ENCODE peak calls at places on chromosomes 13 and 19, in nine cellular contexts. One of them, this sample, is unnamed.

GRCh38 chr13:98525452-98525851 is 51.5 kb downstream of the STK24 start:
- DNase-seq in GM23338: no peak
- DNase-seq in Peyer's patch: no peak
- DNase-seq in Calu3: no peak
- DNase-seq in stomach: no peak
- DNase-seq in omental fat pad: no peak
- DNase-seq in neural crest cell: no peak
- DNase-seq in pancreas: no peak
- DNase-seq in astrocyte of the spinal cord: no peak
- DNase-seq in this sample: no peak

GRCh38 chr19:42560731-42561130 is 32.5 kb upstream of the CEACAM1 start:
- DNase-seq in GM23338: no peak
- DNase-seq in Peyer's patch: no peak
- DNase-seq in Calu3: no peak
- DNase-seq in stomach: no peak
- DNase-seq in omental fat pad: no peak
- DNase-seq in neural crest cell: no peak
- DNase-seq in pancreas: no peak
- DNase-seq in astrocyte of the spinal cord: no peak
- DNase-seq in this sample: no peak

GRCh38 chr19:40217921-40218890 is at the start of gene TTC9B:
- DNase-seq in GM23338: peak; percentile 90
- DNase-seq in Peyer's patch: no peak
- DNase-seq in Calu3: no peak
- DNase-seq in stomach: no peak
- DNase-seq in omental fat pad: no peak
- DNase-seq in neural crest cell: peak; percentile 46
- DNase-seq in pancreas: no peak
- DNase-seq in astrocyte of the spinal cord: no peak
- DNase-seq in this sample: peak; percentile 61

GRCh38 chr19:39032164-39032918 is at the start of gene FBXO27:
- DNase-seq in GM23338: peak; percentile 96
- DNase-seq in Peyer's patch: no peak
- DNase-seq in Calu3: peak; percentile 56
- DNase-seq in stomach: no peak
- DNase-seq in omental fat pad: no peak
- DNase-seq in neural crest cell: peak; percentile 5
- DNase-seq in pancreas: no peak
- DNase-seq in astrocyte of the spinal cord: no peak
- DNase-seq in this sample: no peak

GRCh38 chr13:92317066-92317465 is 909.5 kb upstream of the GPC6 start:
- DNase-seq in GM23338: no peak
- DNase-seq in Peyer's patch: no peak
- DNase-seq in Calu3: no peak
- DNase-seq in stomach: no peak
- DNase-seq in omental fat pad: no peak
- DNase-seq in neural crest cell: no peak
- DNase-seq in pancreas: no peak
- DNase-seq in astrocyte of the spinal cord: peak; percentile 52
- DNase-seq in this sample: no peak

GRCh38 chr13:56700324-56700723 is 440.4 kb upstream of the PRR20A start:
- DNase-seq in GM23338: no peak
- DNase-seq in Peyer's patch: no peak
- DNase-seq in Calu3: no peak
- DNase-seq in stomach: no peak
- DNase-seq in omental fat pad: no peak
- DNase-seq in neural crest cell: no peak
- DNase-seq in pancreas: no peak
- DNase-seq in astrocyte of the spinal cord: no peak
- DNase-seq in this sample: no peak

GRCh38 chr19:3586124-3586626 is 897 bp downstream of the GIPC3 start:
- DNase-seq in GM23338: peak; percentile 87
- DNase-seq in Peyer's patch: no peak
- DNase-seq in Calu3: no peak
- DNase-seq in stomach: no peak
- DNase-seq in omental fat pad: no peak
- DNase-seq in neural crest cell: peak; percentile 44
- DNase-seq in pancreas: no peak
- DNase-seq in astrocyte of the spinal cord: no peak
- DNase-seq in this sample: no peak

GRCh38 chr13:30333601-30334000 is 26.2 kb upstream of the KATNAL1 start:
- DNase-seq in GM23338: no peak
- DNase-seq in Peyer's patch: no peak
- DNase-seq in Calu3: no peak
- DNase-seq in stomach: no peak
- DNase-seq in omental fat pad: no peak
- DNase-seq in neural crest cell: no peak
- DNase-seq in pancreas: no peak
- DNase-seq in astrocyte of the spinal cord: no peak
- DNase-seq in this sample: no peak

GRCh38 chr19:40702337-40703012 is 12.0 kb upstream of the NUMBL start:
- DNase-seq in GM23338: peak; percentile 82
- DNase-seq in Peyer's patch: no peak
- DNase-seq in Calu3: no peak
- DNase-seq in stomach: peak; percentile 74
- DNase-seq in omental fat pad: no peak
- DNase-seq in neural crest cell: no peak
- DNase-seq in pancreas: no peak
- DNase-seq in astrocyte of the spinal cord: peak; percentile 15
- DNase-seq in this sample: no peak

GRCh38 chr13:113927661-113928581 is 46.0 kb downstream of the C13orf46 start:
- DNase-seq in GM23338: no peak
- DNase-seq in Peyer's patch: peak; percentile 40
- DNase-seq in Calu3: no peak
- DNase-seq in stomach: peak; percentile 32
- DNase-seq in omental fat pad: peak; percentile 21
- DNase-seq in neural crest cell: no peak
- DNase-seq in pancreas: no peak
- DNase-seq in astrocyte of the spinal cord: peak; percentile 89
- DNase-seq in this sample: peak; percentile 9

GRCh38 chr13:49926019-49926418 is 10.1 kb downstream of the SPRYD7 start:
- DNase-seq in GM23338: no peak
- DNase-seq in Peyer's patch: no peak
- DNase-seq in Calu3: no peak
- DNase-seq in stomach: no peak
- DNase-seq in omental fat pad: no peak
- DNase-seq in neural crest cell: no peak
- DNase-seq in pancreas: no peak
- DNase-seq in astrocyte of the spinal cord: no peak
- DNase-seq in this sample: no peak

GRCh38 chr13:98390086-98390697 is 186.7 kb downstream of the STK24 start:
- DNase-seq in GM23338: no peak
- DNase-seq in Peyer's patch: no peak
- DNase-seq in Calu3: no peak
- DNase-seq in stomach: no peak
- DNase-seq in omental fat pad: no peak
- DNase-seq in neural crest cell: no peak
- DNase-seq in pancreas: no peak
- DNase-seq in astrocyte of the spinal cord: peak; percentile 7
- DNase-seq in this sample: no peak

GRCh38 chr13:90896022-90896421 is 451.5 kb upstream of the MIR17HG start:
- DNase-seq in GM23338: no peak
- DNase-seq in Peyer's patch: no peak
- DNase-seq in Calu3: no peak
- DNase-seq in stomach: no peak
- DNase-seq in omental fat pad: no peak
- DNase-seq in neural crest cell: no peak
- DNase-seq in pancreas: no peak
- DNase-seq in astrocyte of the spinal cord: no peak
- DNase-seq in this sample: no peak

GRCh38 chr13:60009300-60010248 is 154.2 kb downstream of the DIAPH3 start:
- DNase-seq in GM23338: no peak
- DNase-seq in Peyer's patch: peak; percentile 90
- DNase-seq in Calu3: peak; percentile 7
- DNase-seq in stomach: peak; percentile 82
- DNase-seq in omental fat pad: no peak
- DNase-seq in neural crest cell: no peak
- DNase-seq in pancreas: peak; percentile 43
- DNase-seq in astrocyte of the spinal cord: no peak
- DNase-seq in this sample: peak; percentile 17

GRCh38 chr13:44583126-44583525 is 7.0 kb upstream of the TSC22D1 start:
- DNase-seq in GM23338: no peak
- DNase-seq in Peyer's patch: no peak
- DNase-seq in Calu3: no peak
- DNase-seq in stomach: no peak
- DNase-seq in omental fat pad: no peak
- DNase-seq in neural crest cell: no peak
- DNase-seq in pancreas: no peak
- DNase-seq in astrocyte of the spinal cord: no peak
- DNase-seq in this sample: no peak

GRCh38 chr13:100673376-100673830 is 1.2 kb downstream of the TMTC4 start:
- DNase-seq in GM23338: peak; percentile 52
- DNase-seq in Peyer's patch: no peak
- DNase-seq in Calu3: no peak
- DNase-seq in stomach: no peak
- DNase-seq in omental fat pad: no peak
- DNase-seq in neural crest cell: peak; percentile 11
- DNase-seq in pancreas: no peak
- DNase-seq in astrocyte of the spinal cord: no peak
- DNase-seq in this sample: no peak

GRCh38 chr13:111337206-111337605 is 16.8 kb downstream of the TEX29 start:
- DNase-seq in GM23338: no peak
- DNase-seq in Peyer's patch: no peak
- DNase-seq in Calu3: no peak
- DNase-seq in stomach: no peak
- DNase-seq in omental fat pad: no peak
- DNase-seq in neural crest cell: no peak
- DNase-seq in pancreas: no peak
- DNase-seq in astrocyte of the spinal cord: peak; percentile 70
- DNase-seq in this sample: no peak

GRCh38 chr13:40190656-40191100 is 475.8 kb downstream of the FOXO1 start:
- DNase-seq in GM23338: no peak
- DNase-seq in Peyer's patch: no peak
- DNase-seq in Calu3: peak; percentile 10
- DNase-seq in stomach: peak; percentile 50
- DNase-seq in omental fat pad: no peak
- DNase-seq in neural crest cell: peak; percentile 36
- DNase-seq in pancreas: no peak
- DNase-seq in astrocyte of the spinal cord: peak; percentile 80
- DNase-seq in this sample: no peak

DNA sequence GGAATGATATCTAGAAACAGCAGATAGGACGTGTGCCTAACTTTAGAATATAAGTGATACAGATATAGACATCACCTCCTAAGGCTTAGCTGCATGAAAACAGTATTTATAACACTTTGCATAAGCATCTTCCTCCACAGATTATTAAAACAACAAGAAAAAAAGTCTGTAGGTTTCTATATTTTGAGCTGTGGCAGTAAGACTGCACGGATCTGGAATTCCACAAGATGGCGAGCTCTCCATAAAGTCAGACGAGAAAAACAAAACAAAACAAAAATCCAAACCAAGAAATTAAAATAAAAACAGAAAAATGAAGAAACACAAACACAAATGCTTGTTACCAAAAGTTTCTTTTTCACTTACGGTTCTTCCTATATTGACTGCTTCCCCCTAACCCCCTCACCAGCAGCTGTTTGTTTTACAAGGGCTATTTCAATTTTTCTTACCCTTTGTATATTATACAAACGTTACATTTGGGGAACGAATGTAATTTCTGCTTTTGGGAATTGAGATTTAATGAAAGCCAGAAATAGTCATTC is 285.8 kb downstream of the MYO16 start:
- DNase-seq in GM23338: peak; percentile 39
- DNase-seq in Peyer's patch: no peak
- DNase-seq in Calu3: no peak
- DNase-seq in stomach: no peak
- DNase-seq in omental fat pad: no peak
- DNase-seq in neural crest cell: no peak
- DNase-seq in pancreas: no peak
- DNase-seq in astrocyte of the spinal cord: peak; percentile 65
- DNase-seq in this sample: no peak
- TF ChIP-seq CTCF in GM23338: peak; percentile 69
- TF ChIP-seq CTCF in Peyer's patch: peak; percentile 32
- TF ChIP-seq CTCF in Calu3: no peak
- TF ChIP-seq CTCF in stomach: peak; percentile 21
- TF ChIP-seq CTCF in omental fat pad: no peak
- TF ChIP-seq CTCF in neural crest cell: peak; percentile 75
- TF ChIP-seq CTCF in pancreas: no peak
- TF ChIP-seq CTCF in astrocyte of the spinal cord: peak; percentile 73
- TF ChIP-seq CTCF in this sample: no peak

GRCh38 chr19:7933411-7933810 is 7.5 kb upstream of the CTXN1 start:
- DNase-seq in GM23338: peak; percentile 41
- DNase-seq in Peyer's patch: no peak
- DNase-seq in Calu3: no peak
- DNase-seq in stomach: no peak
- DNase-seq in omental fat pad: no peak
- DNase-seq in neural crest cell: no peak
- DNase-seq in pancreas: no peak
- DNase-seq in astrocyte of the spinal cord: no peak
- DNase-seq in this sample: no peak
- TF ChIP-seq CTCF in GM23338: peak; percentile 56
- TF ChIP-seq CTCF in Peyer's patch: no peak
- TF ChIP-seq CTCF in Calu3: no peak
- TF ChIP-seq CTCF in stomach: no peak
- TF ChIP-seq CTCF in omental fat pad: no peak
- TF ChIP-seq CTCF in neural crest cell: peak; percentile 45
- TF ChIP-seq CTCF in pancreas: no peak
- TF ChIP-seq CTCF in astrocyte of the spinal cord: peak; percentile 38
- TF ChIP-seq CTCF in this sample: no peak

DNA sequence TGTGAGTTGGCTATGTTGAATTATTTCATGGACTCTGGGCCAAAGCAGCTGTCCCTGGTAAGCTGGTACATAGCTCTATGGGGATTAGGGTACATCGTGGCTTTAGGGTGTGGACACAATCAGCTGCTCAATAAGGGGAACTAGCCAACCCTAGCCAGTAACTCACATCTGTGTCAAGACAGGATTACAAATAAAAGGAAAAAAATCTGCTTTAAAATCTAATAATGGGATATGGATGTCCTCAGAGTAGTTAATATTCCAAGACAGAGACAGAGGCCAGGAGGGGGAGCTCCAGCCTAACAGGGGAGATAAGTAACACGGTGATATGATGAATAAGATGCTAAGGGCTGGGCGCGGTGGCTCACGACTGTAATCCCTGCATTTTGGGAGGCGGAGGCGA is 21.1 kb upstream of the ZNF766 start:
- DNase-seq in GM23338: peak; percentile 83
- DNase-seq in Peyer's patch: no peak
- DNase-seq in Calu3: no peak
- DNase-seq in stomach: peak; percentile 61
- DNase-seq in omental fat pad: peak; percentile 35
- DNase-seq in neural crest cell: peak; percentile 20
- DNase-seq in pancreas: no peak
- DNase-seq in astrocyte of the spinal cord: no peak
- DNase-seq in this sample: peak; percentile 34
- TF ChIP-seq CTCF in GM23338: peak; percentile 70
- TF ChIP-seq CTCF in Peyer's patch: peak; percentile 51
- TF ChIP-seq CTCF in Calu3: no peak
- TF ChIP-seq CTCF in stomach: peak; percentile 61
- TF ChIP-seq CTCF in omental fat pad: no peak
- TF ChIP-seq CTCF in neural crest cell: peak; percentile 69
- TF ChIP-seq CTCF in pancreas: peak; percentile 28
- TF ChIP-seq CTCF in astrocyte of the spinal cord: peak; percentile 27
- TF ChIP-seq CTCF in this sample: peak; percentile 46

DNA sequence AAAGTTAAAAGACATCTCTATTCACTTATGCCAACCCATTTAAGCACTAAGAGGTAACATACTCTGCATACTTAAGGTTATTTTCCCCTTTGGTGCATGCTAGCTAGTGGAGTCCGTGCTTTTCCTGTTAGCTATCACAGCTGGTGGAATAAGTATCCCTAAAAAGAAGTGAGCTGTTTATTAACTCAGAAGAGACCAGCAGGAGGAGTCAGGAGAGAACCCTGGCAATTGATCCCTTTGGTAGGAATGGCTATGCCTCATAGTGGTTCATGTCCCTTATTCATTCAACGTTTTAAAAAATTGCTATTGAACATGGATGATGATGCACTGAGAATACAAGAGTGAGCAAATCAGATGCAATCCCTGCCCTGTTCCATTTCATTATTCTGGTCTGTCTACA is 12.4 kb upstream of the NEK5 start:
- DNase-seq in GM23338: no peak
- DNase-seq in Peyer's patch: no peak
- DNase-seq in Calu3: no peak
- DNase-seq in stomach: no peak
- DNase-seq in omental fat pad: no peak
- DNase-seq in neural crest cell: no peak
- DNase-seq in pancreas: no peak
- DNase-seq in astrocyte of the spinal cord: no peak
- DNase-seq in this sample: no peak
- TF ChIP-seq CTCF in GM23338: no peak
- TF ChIP-seq CTCF in Peyer's patch: peak; percentile 16
- TF ChIP-seq CTCF in Calu3: no peak
- TF ChIP-seq CTCF in stomach: no peak
- TF ChIP-seq CTCF in omental fat pad: no peak
- TF ChIP-seq CTCF in neural crest cell: no peak
- TF ChIP-seq CTCF in pancreas: no peak
- TF ChIP-seq CTCF in astrocyte of the spinal cord: no peak
- TF ChIP-seq CTCF in this sample: no peak

This sample was measured in natural killer cell.